ENCODE peak calls at places on chromosome 1, in six cellular contexts. B is non-pigmented ciliary epithelial cell; O is activated CD4-positive, alpha-beta T cell treated with anti-CD3 and anti-CD28 coated beads for 48 hours; Z is HuH-7; Y is left lung; J is mesothelial cell of epicardium. W is an unnamed sample.

GRCh38 chr1:186680031-186681012 is at the start of gene PTGS2:
- DNase-seq in B (peak), O (peak), Z (peak), Y (peak), J (peak), W (peak)

GRCh38 chr1:160129046-160129445 is 13.5 kb downstream of the ATP1A2 start:
- DNase-seq in B (no peak), O (no peak), Z (no peak), Y (no peak), J (no peak), W (no peak)

GRCh38 chr1:167400359-167400953 is 117.9 kb downstream of the CD247 start:
- DNase-seq in B (no peak), O (no peak), Z (no peak), Y (no peak), J (no peak), W (no peak)

GRCh38 chr1:171221665-171222591 is 26.4 kb upstream of the FMO1 start:
- DNase-seq in B (no peak), O (no peak), Z (no peak), Y (no peak), J (no peak), W (no peak)

GRCh38 chr1:90561384-90561783 is 155.7 kb downstream of the BARHL2 start:
- DNase-seq in B (no peak), O (no peak), Z (no peak), Y (no peak), J (no peak), W (no peak)

GRCh38 chr1:234839663-234840062 is 229.7 kb upstream of the IRF2BP2 start:
- DNase-seq in B (no peak), O (no peak), Z (no peak), Y (no peak), J (no peak), W (no peak)

GRCh38 chr1:86542626-86543025 is 4.3 kb upstream of the CLCA4 start:
- DNase-seq in B (no peak), O (no peak), Z (no peak), Y (no peak), J (no peak), W (no peak)

GRCh38 chr1:224637510-224637909 is 21.4 kb downstream of the CNIH3 start:
- DNase-seq in B (peak), O (no peak), Z (no peak), Y (no peak), J (no peak), W (no peak)

GRCh38 chr1:21045351-21045750 is 131.3 kb downstream of the EIF4G3 start:
- DNase-seq in B (no peak), O (no peak), Z (no peak), Y (no peak), J (no peak), W (no peak)

GRCh38 chr1:156751724-156752481 is 428 bp upstream of the HDGF start:
- DNase-seq in B (peak), O (peak), Z (peak), Y (peak), J (peak), W (peak)

GRCh38 chr1:51922040-51922439 is 43.5 kb upstream of the NRDC start:
- DNase-seq in B (no peak), O (no peak), Z (no peak), Y (no peak), J (no peak), W (no peak)

W was measured in substantia nigra.